ENCODE peak calls at places on chromosome 11, in seven cellular contexts. One of them, this sample, is unnamed. For H3K36me3 and H3K9me3, the result is how much of the 10 kb centered on the place peaks cover.

GRCh38 chr11:132430352-132431091 is 1060.1 kb downstream of the NTM start:
- DNase-seq in CD8-positive, alpha-beta T cell: no peak
- DNase-seq in lower lobe of right lung: no peak
- DNase-seq in pancreas: no peak
- DNase-seq in breast epithelium: no peak
- DNase-seq in IMR-90: no peak
- DNase-seq in lung: no peak
- DNase-seq in this sample: no peak

GRCh38 chr11:34030386-34030785 is 21.1 kb upstream of the CAPRIN1 start:
- DNase-seq in CD8-positive, alpha-beta T cell: no peak
- DNase-seq in lower lobe of right lung: no peak
- DNase-seq in pancreas: no peak
- DNase-seq in breast epithelium: no peak
- DNase-seq in IMR-90: no peak
- DNase-seq in lung: no peak
- DNase-seq in this sample: no peak

GRCh38 chr11:130160460-130161090 is 993 bp downstream of the ST14 start:
- DNase-seq in CD8-positive, alpha-beta T cell: no peak
- DNase-seq in lower lobe of right lung: no peak
- DNase-seq in pancreas: no peak
- DNase-seq in breast epithelium: no peak
- DNase-seq in IMR-90: no peak
- DNase-seq in lung: no peak
- DNase-seq in this sample: no peak

GRCh38 chr11:124207102-124207792 is 24.1 kb downstream of the OR10D3 start:
- DNase-seq in CD8-positive, alpha-beta T cell: no peak
- DNase-seq in lower lobe of right lung: no peak
- DNase-seq in pancreas: no peak
- DNase-seq in breast epithelium: no peak
- DNase-seq in IMR-90: no peak
- DNase-seq in lung: no peak
- DNase-seq in this sample: no peak

GRCh38 chr11:114133548-114134329 is 74.2 kb downstream of the ZBTB16 start:
- DNase-seq in CD8-positive, alpha-beta T cell: no peak
- DNase-seq in lower lobe of right lung: no peak
- DNase-seq in pancreas: no peak
- DNase-seq in breast epithelium: no peak
- DNase-seq in IMR-90: no peak
- DNase-seq in lung: no peak
- DNase-seq in this sample: no peak

GRCh38 chr11:102367364-102367763 is 20.4 kb downstream of the BIRC2 start:
- DNase-seq in CD8-positive, alpha-beta T cell: no peak
- DNase-seq in lower lobe of right lung: no peak
- DNase-seq in pancreas: no peak
- DNase-seq in breast epithelium: no peak
- DNase-seq in IMR-90: peak
- DNase-seq in lung: no peak
- DNase-seq in this sample: no peak

GRCh38 chr11:47591764-47592163 is 2.4 kb downstream of the C1QTNF4 start:
- DNase-seq in CD8-positive, alpha-beta T cell: no peak
- DNase-seq in lower lobe of right lung: no peak
- DNase-seq in pancreas: no peak
- DNase-seq in breast epithelium: no peak
- DNase-seq in IMR-90: no peak
- DNase-seq in lung: no peak
- DNase-seq in this sample: no peak

GRCh38 chr11:2653930-2654739 is 45.7 kb downstream of the KCNQ1OT1 start:
- DNase-seq in CD8-positive, alpha-beta T cell: no peak
- DNase-seq in lower lobe of right lung: no peak
- DNase-seq in pancreas: peak
- DNase-seq in breast epithelium: no peak
- DNase-seq in IMR-90: no peak
- DNase-seq in lung: no peak
- DNase-seq in this sample: no peak

GRCh38 chr11:75174348-75174747 is 23.4 kb downstream of the SLCO2B1 start:
- DNase-seq in CD8-positive, alpha-beta T cell: no peak
- DNase-seq in lower lobe of right lung: no peak
- DNase-seq in pancreas: no peak
- DNase-seq in breast epithelium: no peak
- DNase-seq in IMR-90: no peak
- DNase-seq in lung: no peak
- DNase-seq in this sample: no peak

GRCh38 chr11:3627291-3627690 is 14.5 kb downstream of the ART5 start:
- DNase-seq in CD8-positive, alpha-beta T cell: no peak
- DNase-seq in lower lobe of right lung: no peak
- DNase-seq in pancreas: no peak
- DNase-seq in breast epithelium: no peak
- DNase-seq in IMR-90: peak
- DNase-seq in lung: no peak
- DNase-seq in this sample: no peak

GRCh38 chr11:9664276-9665171 is 647 bp downstream of the SWAP70 start:
- DNase-seq in CD8-positive, alpha-beta T cell: peak
- DNase-seq in lower lobe of right lung: peak
- DNase-seq in pancreas: peak
- DNase-seq in breast epithelium: peak
- DNase-seq in IMR-90: peak
- DNase-seq in lung: peak
- DNase-seq in this sample: no peak

GRCh38 chr11:75480890-75481190 is 44.9 kb downstream of the GDPD5 start:
- DNase-seq in CD8-positive, alpha-beta T cell: no peak
- DNase-seq in lower lobe of right lung: no peak
- DNase-seq in pancreas: no peak
- DNase-seq in breast epithelium: no peak
- DNase-seq in IMR-90: no peak
- DNase-seq in lung: no peak
- DNase-seq in this sample: no peak

GRCh38 chr11:95831198-95831883 is 41.0 kb downstream of the CEP57 start:
- DNase-seq in CD8-positive, alpha-beta T cell: no peak
- DNase-seq in lower lobe of right lung: no peak
- DNase-seq in pancreas: no peak
- DNase-seq in breast epithelium: no peak
- DNase-seq in IMR-90: peak
- DNase-seq in lung: no peak
- DNase-seq in this sample: no peak

GRCh38 chr11:111540114-111540920 is at the start of gene LAYN:
- DNase-seq in CD8-positive, alpha-beta T cell: peak
- DNase-seq in lower lobe of right lung: peak
- DNase-seq in pancreas: peak
- DNase-seq in breast epithelium: peak
- DNase-seq in IMR-90: peak
- DNase-seq in lung: no peak
- DNase-seq in this sample: no peak

GRCh38 chr11:27241316-27242122 is 121.5 kb downstream of the CCDC34 start:
- DNase-seq in CD8-positive, alpha-beta T cell: no peak
- DNase-seq in lower lobe of right lung: no peak
- DNase-seq in pancreas: no peak
- DNase-seq in breast epithelium: no peak
- DNase-seq in IMR-90: peak
- DNase-seq in lung: no peak
- DNase-seq in this sample: no peak

GRCh38 chr11:82978422-82979099 is 77.0 kb downstream of the DDIAS start:
- DNase-seq in CD8-positive, alpha-beta T cell: no peak
- DNase-seq in lower lobe of right lung: no peak
- DNase-seq in pancreas: no peak
- DNase-seq in breast epithelium: no peak
- DNase-seq in IMR-90: peak
- DNase-seq in lung: no peak
- DNase-seq in this sample: no peak

GRCh38 chr11:73210916-73211667 is 7.0 kb upstream of the P2RY2 start:
- DNase-seq in CD8-positive, alpha-beta T cell: no peak
- DNase-seq in lower lobe of right lung: peak
- DNase-seq in pancreas: no peak
- DNase-seq in breast epithelium: no peak
- DNase-seq in IMR-90: no peak
- DNase-seq in lung: no peak
- DNase-seq in this sample: no peak

GRCh38 chr11:2991477-2992233 is 474 bp downstream of the NAP1L4 start:
- DNase-seq in CD8-positive, alpha-beta T cell: no peak
- DNase-seq in lower lobe of right lung: no peak
- DNase-seq in pancreas: no peak
- DNase-seq in breast epithelium: no peak
- DNase-seq in IMR-90: peak
- DNase-seq in lung: peak
- DNase-seq in this sample: no peak

DNA sequence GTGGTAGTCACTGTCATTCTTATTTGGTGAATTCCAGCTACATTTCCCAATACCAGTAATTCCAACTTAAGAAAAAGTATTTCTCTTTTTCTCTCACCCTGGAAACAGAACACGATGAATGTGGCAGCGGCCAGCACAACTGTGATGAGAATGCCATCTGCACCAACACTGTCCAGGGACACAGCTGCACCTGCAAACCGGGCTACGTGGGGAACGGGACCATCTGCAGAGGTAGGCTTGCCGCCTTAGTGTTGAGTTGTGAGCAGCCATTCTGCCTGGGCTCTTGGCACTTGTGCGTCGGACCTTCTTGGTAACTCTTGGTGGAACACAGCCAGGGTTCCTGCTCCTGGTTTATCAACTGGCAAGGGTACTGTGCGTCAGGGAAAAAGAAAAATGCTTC is 559.8 kb downstream of the NELL1 start:
- DNase-seq in CD8-positive, alpha-beta T cell: no peak
- DNase-seq in lower lobe of right lung: no peak
- DNase-seq in pancreas: no peak
- DNase-seq in breast epithelium: no peak
- DNase-seq in IMR-90: no peak
- DNase-seq in lung: no peak
- DNase-seq in this sample: no peak
- H3K36me3 ChIP-seq in CD8-positive, alpha-beta T cell: under half
- H3K36me3 ChIP-seq in lower lobe of right lung: under half
- H3K36me3 ChIP-seq in pancreas: under half
- H3K36me3 ChIP-seq in breast epithelium: under half
- H3K36me3 ChIP-seq in IMR-90: under half
- H3K36me3 ChIP-seq in lung: under half
- H3K36me3 ChIP-seq in this sample: under half

DNA sequence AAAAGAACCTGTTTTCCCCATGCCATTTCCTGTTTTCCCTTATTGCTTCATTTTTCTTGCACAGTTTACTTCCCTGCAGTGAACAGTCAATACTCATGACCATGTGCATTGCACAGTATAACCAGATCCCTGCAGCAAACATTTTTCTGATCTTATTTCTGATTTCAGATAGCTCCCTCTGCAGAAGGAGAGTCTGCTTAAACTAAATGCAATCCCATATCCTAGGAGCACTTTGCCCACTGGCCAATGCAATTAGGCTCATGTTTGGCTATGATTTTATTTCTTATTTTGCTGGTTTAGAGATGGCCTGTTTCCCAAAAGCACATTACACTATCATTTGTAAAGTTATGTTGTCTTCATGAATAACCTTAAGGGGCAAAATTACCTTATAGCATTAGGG is 96.7 kb upstream of the CD44 start:
- DNase-seq in CD8-positive, alpha-beta T cell: no peak
- DNase-seq in lower lobe of right lung: no peak
- DNase-seq in pancreas: no peak
- DNase-seq in breast epithelium: no peak
- DNase-seq in IMR-90: no peak
- DNase-seq in lung: no peak
- DNase-seq in this sample: no peak
- H3K9me3 ChIP-seq in CD8-positive, alpha-beta T cell: under half
- H3K9me3 ChIP-seq in lower lobe of right lung: under half
- H3K9me3 ChIP-seq in pancreas: under half
- H3K9me3 ChIP-seq in breast epithelium: under half
- H3K9me3 ChIP-seq in IMR-90: under half
- H3K9me3 ChIP-seq in lung: under half
- H3K9me3 ChIP-seq in this sample: under half

DNA sequence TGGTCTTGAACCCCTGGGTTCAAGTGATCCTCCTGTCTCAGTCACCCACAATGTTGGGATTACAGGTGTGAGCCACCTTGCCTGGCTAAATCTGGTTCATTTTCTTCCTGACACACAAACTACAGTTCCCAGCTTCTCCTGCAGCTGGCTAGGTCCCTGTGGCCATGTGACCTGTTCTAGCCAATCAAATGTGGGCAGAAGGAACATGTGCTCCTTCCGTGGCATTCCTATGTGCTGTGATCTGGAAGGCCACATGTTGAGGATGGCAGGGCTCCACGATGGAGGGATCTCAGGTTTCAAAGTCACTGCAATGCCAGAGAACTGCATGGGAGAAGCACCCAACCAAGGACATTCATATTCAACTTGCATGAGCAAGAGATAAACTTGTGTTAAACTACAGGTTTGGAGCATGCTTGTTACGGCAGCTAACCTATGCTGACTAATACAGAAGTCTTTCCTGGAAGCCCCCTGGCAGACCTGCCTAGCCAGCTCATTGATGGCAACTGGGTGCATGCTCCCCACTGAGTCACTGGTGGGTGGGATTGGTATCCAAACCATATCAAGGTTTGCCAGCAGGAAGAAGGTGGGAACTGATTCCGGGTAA is 86.0 kb downstream of the RPS6KA4 start:
- DNase-seq in CD8-positive, alpha-beta T cell: no peak
- DNase-seq in lower lobe of right lung: no peak
- DNase-seq in pancreas: no peak
- DNase-seq in breast epithelium: no peak
- DNase-seq in IMR-90: peak
- DNase-seq in lung: no peak
- DNase-seq in this sample: no peak
- H3K27ac ChIP-seq in CD8-positive, alpha-beta T cell: no peak
- H3K27ac ChIP-seq in lower lobe of right lung: no peak
- H3K27ac ChIP-seq in pancreas: no peak
- H3K27ac ChIP-seq in breast epithelium: no peak
- H3K27ac ChIP-seq in IMR-90: no peak
- H3K27ac ChIP-seq in lung: no peak
- H3K27ac ChIP-seq in this sample: no peak

GRCh38 chr11:63906087-63906486 is 10.9 kb downstream of the RCOR2 start:
- DNase-seq in CD8-positive, alpha-beta T cell: no peak
- DNase-seq in lower lobe of right lung: no peak
- DNase-seq in pancreas: no peak
- DNase-seq in breast epithelium: no peak
- DNase-seq in IMR-90: no peak
- DNase-seq in lung: no peak
- DNase-seq in this sample: no peak

GRCh38 chr11:63904743-63905142 is 12.2 kb downstream of the RCOR2 start:
- DNase-seq in CD8-positive, alpha-beta T cell: no peak
- DNase-seq in lower lobe of right lung: no peak
- DNase-seq in pancreas: no peak
- DNase-seq in breast epithelium: no peak
- DNase-seq in IMR-90: no peak
- DNase-seq in lung: no peak
- DNase-seq in this sample: no peak

GRCh38 chr11:63903884-63904283 is 13.1 kb downstream of the RCOR2 start:
- DNase-seq in CD8-positive, alpha-beta T cell: no peak
- DNase-seq in lower lobe of right lung: no peak
- DNase-seq in pancreas: no peak
- DNase-seq in breast epithelium: no peak
- DNase-seq in IMR-90: no peak
- DNase-seq in lung: no peak
- DNase-seq in this sample: no peak

GRCh38 chr11:63906585-63906984 is 10.4 kb downstream of the RCOR2 start:
- DNase-seq in CD8-positive, alpha-beta T cell: peak
- DNase-seq in lower lobe of right lung: no peak
- DNase-seq in pancreas: no peak
- DNase-seq in breast epithelium: no peak
- DNase-seq in IMR-90: peak
- DNase-seq in lung: no peak
- DNase-seq in this sample: peak

DNA sequence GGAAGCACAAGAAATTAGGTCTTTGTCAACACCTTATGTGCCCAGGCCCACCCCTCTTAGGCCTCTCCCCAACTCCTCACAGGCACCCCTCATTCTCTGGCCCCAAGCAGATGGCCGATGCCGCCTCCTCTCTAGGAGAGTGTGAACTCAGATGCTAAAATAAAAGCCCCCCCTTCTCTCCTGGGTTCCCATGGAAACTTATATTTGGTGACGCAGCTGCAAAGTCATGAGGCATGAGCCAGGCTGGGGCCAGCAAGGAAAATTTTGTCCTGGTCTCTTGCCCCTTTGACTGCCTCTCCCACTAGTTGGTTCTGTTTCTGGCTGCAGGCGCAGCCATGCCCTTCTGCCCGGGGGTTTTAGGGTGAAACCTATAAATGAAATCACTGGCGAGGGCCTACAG is 11.8 kb downstream of the RCOR2 start:
- DNase-seq in CD8-positive, alpha-beta T cell: no peak
- DNase-seq in lower lobe of right lung: no peak
- DNase-seq in pancreas: no peak
- DNase-seq in breast epithelium: no peak
- DNase-seq in IMR-90: peak
- DNase-seq in lung: no peak
- DNase-seq in this sample: no peak
- H3K36me3 ChIP-seq in CD8-positive, alpha-beta T cell: half or more
- H3K36me3 ChIP-seq in lower lobe of right lung: half or more
- H3K36me3 ChIP-seq in pancreas: half or more
- H3K36me3 ChIP-seq in breast epithelium: under half
- H3K36me3 ChIP-seq in IMR-90: half or more
- H3K36me3 ChIP-seq in lung: under half
- H3K36me3 ChIP-seq in this sample: under half